ENCODE peak calls at places on chromosomes 11 and 22, in eight cellular contexts. Q, X, E, Z, T, W, R and N are unnamed samples.

GRCh38 chr11:128029219-128029722 is 558.1 kb downstream of the ETS1 start:
- DNase-seq in X (no peak), Q (no peak), E (no peak), Z (no peak), R (no peak), W (no peak), T (no peak), N (no peak)

GRCh38 chr11:36110698-36111410 is 167.0 kb downstream of the LDLRAD3 start:
- DNase-seq in Z (no peak), W (no peak), X (no peak), R (no peak), Q (no peak), T (no peak), E (no peak), N (no peak)

GRCh38 chr11:13118691-13119090 is 109.6 kb downstream of the RASSF10 start:
- DNase-seq in Z (no peak), Q (no peak), R (no peak), W (no peak), T (no peak), X (no peak), E (no peak), N (no peak)

GRCh38 chr11:116505466-116506247 is 267.1 kb downstream of the BUD13 start:
- DNase-seq in Q (no peak), Z (no peak), T (no peak), X (no peak), W (no peak), E (no peak), R (no peak), N (no peak)

GRCh38 chr11:65065898-65066297 is 7.5 kb upstream of the NAALADL1 start:
- DNase-seq in W (no peak), R (no peak), T (no peak), Q (no peak), E (no peak), X (no peak), Z (no peak), N (no peak)

GRCh38 chr11:114886644-114887259 is 208.4 kb downstream of the NXPE2 start:
- DNase-seq in R (no peak), W (no peak), Q (peak), T (no peak), Z (no peak), E (peak), X (no peak), N (no peak)

GRCh38 chr11:111795333-111795985 is 29.3 kb upstream of the PPP2R1B start:
- DNase-seq in X (no peak), Z (peak), Q (no peak), E (no peak), T (peak), W (no peak), R (no peak), N (no peak)

GRCh38 chr11:63405114-63405513 is 35.5 kb downstream of the SLC22A9 start:
- DNase-seq in Z (no peak), R (no peak), T (no peak), W (no peak), X (no peak), E (no peak), Q (no peak), N (no peak)

GRCh38 chr11:69055598-69056516 is 7.1 kb downstream of the TPCN2 start:
- DNase-seq in Q (no peak), X (peak), E (no peak), Z (no peak), T (no peak), W (no peak), R (no peak), N (no peak)

GRCh38 chr11:68998390-68998911 is 14.6 kb downstream of the MRGPRF start:
- DNase-seq in X (peak), Z (peak), Q (no peak), W (no peak), T (no peak), R (no peak), E (peak), N (no peak)

GRCh38 chr11:88307749-88308425 is 29.6 kb downstream of the CTSC start:
- DNase-seq in Q (no peak), Z (no peak), W (no peak), R (no peak), E (no peak), X (no peak), T (no peak), N (no peak)

GRCh38 chr11:93131709-93132108 is 66.1 kb downstream of the SLC36A4 start:
- DNase-seq in W (no peak), Z (no peak), T (no peak), X (no peak), Q (no peak), E (peak), R (no peak), N (no peak)

GRCh38 chr11:105156231-105156630 is 16.7 kb upstream of the CARD18 start:
- DNase-seq in X (no peak), Z (no peak), E (no peak), T (no peak), Q (no peak), W (no peak), R (no peak), N (no peak)

GRCh38 chr22:44348963-44349950 is 36.5 kb upstream of the SHISAL1 start:
- DNase-seq in T (no peak), R (no peak), Q (no peak), X (no peak), Z (no peak), W (no peak), E (no peak), N (no peak)

GRCh38 chr11:63986932-63987513 is 785 bp downstream of the OTUB1 start:
- DNase-seq in Z (no peak), X (no peak), Q (no peak), W (no peak), R (no peak), E (no peak), T (no peak), N (no peak)

GRCh38 chr11:40513281-40513680 is 946.2 kb downstream of the LRRC4C start:
- DNase-seq in T (no peak), E (no peak), W (no peak), R (no peak), Q (no peak), X (no peak), Z (no peak), N (no peak)

GRCh38 chr11:115627666-115628460 is 123.6 kb upstream of the CADM1 start:
- DNase-seq in X (no peak), Q (no peak), T (no peak), R (no peak), W (no peak), E (no peak), Z (no peak), N (no peak)

GRCh38 chr22:47044722-47045545 is 282.5 kb downstream of the TBC1D22A start:
- DNase-seq in W (no peak), T (no peak), Z (no peak), X (peak), R (no peak), Q (no peak), E (no peak), N (no peak)

GRCh38 chr11:12806113-12806512 is 131.9 kb downstream of the TEAD1 start:
- DNase-seq in T (no peak), W (no peak), E (peak), Z (no peak), R (no peak), Q (no peak), X (no peak), N (no peak)

GRCh38 chr11:134951305-134951700 is 539.3 kb upstream of the B3GAT1 start:
- DNase-seq in W (no peak), T (peak), X (peak), Z (peak), Q (peak), E (no peak), R (no peak), N (no peak)